ENCODE peak calls at places on chromosome 22, in four cellular contexts. One of them, this sample, is unnamed.

GRCh38 chr22:26321469-26321913 is 107.6 kb upstream of the ASPHD2 start:
- DNase-seq in IMR-90: peak; percentile 45
- DNase-seq in A549: no peak
- DNase-seq in K562: peak; percentile 15
- DNase-seq in this sample: no peak

GRCh38 chr22:38338772-38339379 is 21.6 kb upstream of the CSNK1E start:
- DNase-seq in IMR-90: no peak
- DNase-seq in A549: no peak
- DNase-seq in K562: no peak
- DNase-seq in this sample: no peak

GRCh38 chr22:50275181-50276055 is 5.2 kb upstream of the MAPK11 start:
- DNase-seq in IMR-90: no peak
- DNase-seq in A549: no peak
- DNase-seq in K562: no peak
- DNase-seq in this sample: no peak

GRCh38 chr22:32969502-32969901 is 88.7 kb downstream of the SYN3 start:
- DNase-seq in IMR-90: no peak
- DNase-seq in A549: no peak
- DNase-seq in K562: no peak
- DNase-seq in this sample: peak; percentile 63

GRCh38 chr22:23704062-23704461 is 13.2 kb downstream of the RGL4 start:
- DNase-seq in IMR-90: no peak
- DNase-seq in A549: no peak
- DNase-seq in K562: no peak
- DNase-seq in this sample: no peak

GRCh38 chr22:35633520-35633919 is 14.7 kb upstream of the APOL6 start:
- DNase-seq in IMR-90: no peak
- DNase-seq in A549: no peak
- DNase-seq in K562: no peak
- DNase-seq in this sample: no peak

GRCh38 chr22:33034753-33035152 is 23.4 kb downstream of the SYN3 start:
- DNase-seq in IMR-90: no peak
- DNase-seq in A549: no peak
- DNase-seq in K562: no peak
- DNase-seq in this sample: no peak

GRCh38 chr22:34236527-34236926 is 316.3 kb upstream of the LARGE1 start:
- DNase-seq in IMR-90: no peak
- DNase-seq in A549: no peak
- DNase-seq in K562: no peak
- DNase-seq in this sample: no peak

GRCh38 chr22:36858156-36858555 is 2.6 kb upstream of the NCF4 start:
- DNase-seq in IMR-90: no peak
- DNase-seq in A549: no peak
- DNase-seq in K562: no peak
- DNase-seq in this sample: no peak

GRCh38 chr22:23001463-23001862 is 68.9 kb upstream of the GNAZ start:
- DNase-seq in IMR-90: no peak
- DNase-seq in A549: no peak
- DNase-seq in K562: no peak
- DNase-seq in this sample: no peak

GRCh38 chr22:47175761-47176359 is 413.4 kb downstream of the TBC1D22A start:
- DNase-seq in IMR-90: no peak
- DNase-seq in A549: no peak
- DNase-seq in K562: no peak
- DNase-seq in this sample: no peak

GRCh38 chr22:24244144-24244787 is 616 bp downstream of the GGT5 start:
- DNase-seq in IMR-90: peak; percentile 52
- DNase-seq in A549: no peak
- DNase-seq in K562: peak; percentile 2
- DNase-seq in this sample: no peak

GRCh38 chr22:38345782-38346181 is 28.5 kb upstream of the CSNK1E start:
- DNase-seq in IMR-90: no peak
- DNase-seq in A549: no peak
- DNase-seq in K562: no peak
- DNase-seq in this sample: no peak

GRCh38 chr22:50577987-50578775 is at the start of gene CPT1B:
- DNase-seq in IMR-90: peak; percentile 26
- DNase-seq in A549: no peak
- DNase-seq in K562: peak; percentile 28
- DNase-seq in this sample: no peak

DNA sequence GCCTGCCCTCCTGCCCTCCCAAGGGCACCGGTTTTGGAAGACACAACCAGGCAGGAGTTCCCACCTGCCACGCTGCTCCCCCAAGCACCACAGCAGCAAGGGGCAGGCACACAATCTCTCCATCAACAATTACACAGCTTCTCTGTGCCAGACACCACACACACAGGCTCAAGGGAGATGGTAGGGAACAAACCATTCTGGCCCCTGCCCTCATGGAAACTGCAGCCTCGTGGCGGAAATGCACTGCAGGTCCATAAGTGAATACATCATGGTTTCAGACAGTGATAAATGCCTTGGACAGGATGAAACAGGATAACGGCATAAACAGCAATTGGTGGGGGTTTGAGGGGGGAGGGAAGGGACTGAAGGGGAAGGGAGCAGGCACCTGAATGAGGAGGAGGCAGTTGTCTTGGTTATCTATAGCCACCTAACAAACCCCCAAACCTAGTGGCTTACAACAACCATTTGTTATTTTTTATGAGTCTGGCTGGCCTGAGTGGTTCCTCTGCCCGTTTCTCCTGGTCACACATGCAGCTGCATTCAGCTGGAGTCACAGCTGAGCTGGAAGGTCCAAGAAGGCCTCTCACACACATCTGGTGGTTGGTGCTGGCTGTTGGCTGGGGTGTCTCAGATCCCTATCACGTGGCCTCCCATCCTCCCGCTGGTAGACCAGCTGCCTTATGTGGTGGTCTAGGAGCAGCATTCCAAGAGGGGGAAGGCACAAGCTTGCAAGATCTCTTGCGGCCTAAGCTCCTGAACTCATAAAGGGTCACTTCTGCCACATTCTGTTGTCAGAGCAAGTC is 15.0 kb upstream of the YWHAH start:
- DNase-seq in IMR-90: peak; percentile 51
- DNase-seq in A549: no peak
- DNase-seq in K562: peak; percentile 47
- DNase-seq in this sample: no peak
- TF ChIP-seq MAZ in IMR-90: no peak
- TF ChIP-seq MAZ in A549: no peak
- TF ChIP-seq MAZ in K562: no peak
- TF ChIP-seq MAZ in this sample: no peak

DNA sequence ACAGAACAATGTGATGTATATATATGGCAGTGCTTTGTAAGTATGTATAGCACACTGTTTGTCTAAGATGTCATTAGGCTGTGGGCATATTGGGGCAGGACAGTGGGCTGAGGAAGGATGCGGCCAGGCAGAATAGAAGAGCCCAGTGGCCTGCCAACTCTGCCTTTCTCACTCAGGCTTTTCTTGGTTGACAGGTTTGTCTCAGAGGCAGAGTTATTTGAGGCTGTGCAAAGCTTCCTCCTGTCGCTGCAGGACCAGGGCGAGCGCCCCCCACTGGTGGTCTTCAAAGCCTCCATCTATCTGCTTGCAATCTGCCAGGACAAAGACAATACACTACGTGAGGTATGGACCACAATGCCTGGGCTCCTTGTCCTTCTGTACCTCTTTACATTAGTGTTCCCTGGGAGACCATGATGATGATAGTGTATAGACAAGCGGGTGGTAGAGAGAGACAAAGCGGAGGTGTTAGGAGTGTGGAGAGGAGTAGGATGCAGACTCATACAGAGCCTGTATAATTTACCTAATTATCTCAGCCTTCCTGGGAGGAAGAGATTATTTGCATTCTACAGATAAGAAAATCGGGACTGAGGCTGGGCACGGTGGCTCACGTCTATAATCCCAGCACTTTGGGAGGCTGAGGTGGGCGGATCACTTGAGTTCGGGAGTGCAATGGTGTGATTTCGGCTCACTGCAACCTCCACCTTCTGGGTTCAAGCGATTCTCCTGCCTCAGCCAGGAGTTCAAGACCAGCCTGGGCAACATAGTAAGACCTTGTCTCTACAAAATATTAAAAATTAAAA is 37.3 kb upstream of the CCDC134 start:
- DNase-seq in IMR-90: no peak
- DNase-seq in A549: no peak
- DNase-seq in K562: peak; percentile 49
- DNase-seq in this sample: peak; percentile 39
- TF ChIP-seq MAZ in IMR-90: no peak
- TF ChIP-seq MAZ in A549: no peak
- TF ChIP-seq MAZ in K562: no peak
- TF ChIP-seq MAZ in this sample: no peak

GRCh38 chr22:48679656-48680555 is 1147.8 kb downstream of the BRD1 start:
- DNase-seq in IMR-90: no peak
- DNase-seq in A549: no peak
- DNase-seq in K562: no peak
- DNase-seq in this sample: no peak
- TF ChIP-seq MAZ in IMR-90: no peak
- TF ChIP-seq MAZ in A549: no peak
- TF ChIP-seq MAZ in K562: no peak
- TF ChIP-seq MAZ in this sample: no peak

DNA sequence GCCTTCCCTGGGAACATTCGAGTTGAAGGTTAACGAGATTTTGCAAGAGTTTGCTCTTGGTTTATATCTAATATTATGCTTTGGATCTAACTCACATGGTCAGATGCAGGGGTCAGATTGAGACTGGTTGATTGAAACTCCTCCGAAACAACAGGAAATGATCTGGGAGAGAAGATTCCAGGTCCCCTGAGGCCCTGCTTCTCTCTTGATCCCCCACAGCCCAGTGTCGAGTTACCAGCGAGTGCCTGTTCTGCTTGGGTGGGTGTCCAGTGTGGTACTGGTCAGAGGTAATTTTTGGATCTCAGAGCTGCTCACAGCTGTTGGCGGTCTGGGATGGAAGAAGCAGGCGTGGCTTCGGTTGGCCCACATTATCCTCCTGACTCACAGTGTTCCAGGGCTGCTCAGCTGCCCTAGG is 9.2 kb downstream of the FBLN1 start:
- DNase-seq in IMR-90: peak; percentile 93
- DNase-seq in A549: no peak
- DNase-seq in K562: no peak
- DNase-seq in this sample: no peak
- TF ChIP-seq MAZ in IMR-90: no peak
- TF ChIP-seq MAZ in A549: no peak
- TF ChIP-seq MAZ in K562: no peak
- TF ChIP-seq MAZ in this sample: no peak

DNA sequence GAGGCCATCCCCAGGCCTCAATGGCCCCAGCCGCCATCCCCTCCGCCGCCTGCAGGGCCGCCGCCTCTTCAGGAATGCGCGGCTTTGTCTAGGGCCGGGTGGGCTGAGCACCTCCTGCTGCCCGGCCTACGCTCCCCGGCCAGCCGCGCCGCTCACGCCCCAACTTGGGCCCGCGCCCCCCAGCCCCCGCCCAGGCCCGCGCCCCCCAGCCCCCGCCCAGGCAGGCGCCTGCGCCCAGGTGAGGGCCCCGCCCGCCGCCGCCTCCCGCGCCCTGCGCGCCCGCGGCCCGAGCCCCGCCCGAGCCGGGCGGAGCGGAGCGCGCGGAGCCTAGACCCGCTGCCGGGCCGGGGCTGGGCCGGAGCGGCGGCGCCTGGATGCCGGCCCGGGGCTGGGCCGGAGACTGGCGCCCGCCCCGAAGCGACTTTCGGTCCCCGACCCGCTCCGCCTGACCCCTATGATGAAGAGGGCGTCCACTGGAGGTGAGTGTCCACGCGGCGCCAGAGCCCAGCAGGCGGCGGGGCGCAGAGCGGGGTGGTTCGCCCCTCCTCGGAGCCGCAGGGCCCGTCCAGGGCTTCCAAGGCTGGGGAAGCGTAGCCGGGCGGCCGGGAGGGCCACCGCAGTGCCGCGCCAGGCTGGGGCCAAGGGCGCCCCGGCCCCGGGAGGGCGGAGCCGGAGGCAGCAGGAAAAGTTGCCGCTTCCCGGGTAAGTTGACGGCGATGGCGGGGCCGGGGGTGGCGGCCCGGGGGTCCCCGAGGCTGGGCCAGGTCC is 34.3 kb upstream of the PRODH start:
- DNase-seq in IMR-90: no peak
- DNase-seq in A549: peak; percentile 12
- DNase-seq in K562: peak; percentile 92
- DNase-seq in this sample: no peak
- TF ChIP-seq MAZ in IMR-90: no peak
- TF ChIP-seq MAZ in A549: no peak
- TF ChIP-seq MAZ in K562: no peak
- TF ChIP-seq MAZ in this sample: no peak